ENCODE peak calls at places on chromosomes 12 and 14, in nine cellular contexts. One of them, this sample, is unnamed. For H3K9me3, the result is how much of the 10 kb centered on the place peaks cover.

GRCh38 chr12:67827820-67828383 is 161.3 kb upstream of the IFNG-AS1 start:
- DNase-seq in ovary: no peak
- DNase-seq in heart left ventricle: peak
- DNase-seq in aorta: no peak
- DNase-seq in HCT116: peak
- DNase-seq in Peyer's patch: peak
- DNase-seq in uterus: peak
- DNase-seq in fibroblast of lung: peak
- DNase-seq in CD4-positive, alpha-beta memory T cell: peak
- DNase-seq in this sample: peak

GRCh38 chr14:24122971-24123370 is 7.5 kb upstream of the FITM1 start:
- DNase-seq in ovary: peak
- DNase-seq in heart left ventricle: no peak
- DNase-seq in aorta: peak
- DNase-seq in HCT116: no peak
- DNase-seq in Peyer's patch: no peak
- DNase-seq in uterus: no peak
- DNase-seq in fibroblast of lung: no peak
- DNase-seq in CD4-positive, alpha-beta memory T cell: no peak
- DNase-seq in this sample: no peak

GRCh38 chr12:57000393-57000792 is 6.0 kb downstream of the ZBTB39 start:
- DNase-seq in ovary: no peak
- DNase-seq in heart left ventricle: no peak
- DNase-seq in aorta: no peak
- DNase-seq in HCT116: no peak
- DNase-seq in Peyer's patch: no peak
- DNase-seq in uterus: no peak
- DNase-seq in fibroblast of lung: no peak
- DNase-seq in CD4-positive, alpha-beta memory T cell: no peak
- DNase-seq in this sample: no peak

GRCh38 chr12:97575792-97576191 is 113.2 kb downstream of the RMST start:
- DNase-seq in ovary: no peak
- DNase-seq in heart left ventricle: no peak
- DNase-seq in aorta: no peak
- DNase-seq in HCT116: no peak
- DNase-seq in Peyer's patch: no peak
- DNase-seq in uterus: no peak
- DNase-seq in fibroblast of lung: peak
- DNase-seq in CD4-positive, alpha-beta memory T cell: no peak
- DNase-seq in this sample: no peak

GRCh38 chr14:22976620-22977433 is 5.5 kb downstream of the AJUBA start:
- DNase-seq in ovary: no peak
- DNase-seq in heart left ventricle: no peak
- DNase-seq in aorta: no peak
- DNase-seq in HCT116: no peak
- DNase-seq in Peyer's patch: no peak
- DNase-seq in uterus: no peak
- DNase-seq in fibroblast of lung: peak
- DNase-seq in CD4-positive, alpha-beta memory T cell: no peak
- DNase-seq in this sample: no peak

GRCh38 chr14:51845811-51846210 is 14.6 kb upstream of the GNG2 start:
- DNase-seq in ovary: no peak
- DNase-seq in heart left ventricle: no peak
- DNase-seq in aorta: no peak
- DNase-seq in HCT116: no peak
- DNase-seq in Peyer's patch: no peak
- DNase-seq in uterus: no peak
- DNase-seq in fibroblast of lung: no peak
- DNase-seq in CD4-positive, alpha-beta memory T cell: no peak
- DNase-seq in this sample: no peak

GRCh38 chr14:60648934-60649814 is at the start of gene SIX1:
- DNase-seq in ovary: peak
- DNase-seq in heart left ventricle: peak
- DNase-seq in aorta: peak
- DNase-seq in HCT116: peak
- DNase-seq in Peyer's patch: no peak
- DNase-seq in uterus: peak
- DNase-seq in fibroblast of lung: peak
- DNase-seq in CD4-positive, alpha-beta memory T cell: no peak
- DNase-seq in this sample: peak

GRCh38 chr14:70148911-70149675 is 39.7 kb downstream of the SLC8A3 start:
- DNase-seq in ovary: no peak
- DNase-seq in heart left ventricle: no peak
- DNase-seq in aorta: no peak
- DNase-seq in HCT116: no peak
- DNase-seq in Peyer's patch: no peak
- DNase-seq in uterus: no peak
- DNase-seq in fibroblast of lung: no peak
- DNase-seq in CD4-positive, alpha-beta memory T cell: no peak
- DNase-seq in this sample: no peak

GRCh38 chr12:63440063-63440462 is 228.2 kb downstream of the DPY19L2 start:
- DNase-seq in ovary: no peak
- DNase-seq in heart left ventricle: no peak
- DNase-seq in aorta: no peak
- DNase-seq in HCT116: no peak
- DNase-seq in Peyer's patch: no peak
- DNase-seq in uterus: no peak
- DNase-seq in fibroblast of lung: no peak
- DNase-seq in CD4-positive, alpha-beta memory T cell: no peak
- DNase-seq in this sample: no peak

GRCh38 chr14:71395151-71395604 is 487.9 kb downstream of the PCNX1 start:
- DNase-seq in ovary: no peak
- DNase-seq in heart left ventricle: no peak
- DNase-seq in aorta: no peak
- DNase-seq in HCT116: no peak
- DNase-seq in Peyer's patch: no peak
- DNase-seq in uterus: no peak
- DNase-seq in fibroblast of lung: peak
- DNase-seq in CD4-positive, alpha-beta memory T cell: no peak
- DNase-seq in this sample: no peak

DNA sequence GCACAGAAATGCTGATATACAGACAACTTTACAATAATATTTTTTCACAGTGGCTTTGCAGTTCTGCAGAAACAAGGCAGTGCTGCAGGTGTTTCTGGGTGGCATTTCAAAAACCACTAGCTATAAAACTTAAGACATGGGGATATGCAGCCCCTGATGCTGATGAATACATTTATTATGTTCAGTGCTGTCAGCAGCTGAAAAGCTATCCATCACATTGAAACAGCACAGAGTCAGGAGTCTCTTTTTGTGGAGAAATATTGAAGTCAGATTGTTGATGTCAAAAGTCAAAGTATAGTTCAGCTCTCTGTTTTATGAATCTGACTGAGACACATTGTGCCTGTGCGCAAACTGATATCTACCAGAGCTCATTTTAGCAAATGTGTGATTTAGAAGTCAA is 467.7 kb downstream of the PRKD1 start:
- DNase-seq in ovary: no peak
- DNase-seq in heart left ventricle: no peak
- DNase-seq in aorta: no peak
- DNase-seq in HCT116: no peak
- DNase-seq in Peyer's patch: no peak
- DNase-seq in uterus: no peak
- DNase-seq in fibroblast of lung: no peak
- DNase-seq in CD4-positive, alpha-beta memory T cell: no peak
- DNase-seq in this sample: no peak
- H3K9me3 ChIP-seq in ovary: under half
- H3K9me3 ChIP-seq in heart left ventricle: under half
- H3K9me3 ChIP-seq in aorta: under half
- H3K9me3 ChIP-seq in HCT116: under half
- H3K9me3 ChIP-seq in Peyer's patch: under half
- H3K9me3 ChIP-seq in uterus: under half
- H3K9me3 ChIP-seq in fibroblast of lung: under half
- H3K9me3 ChIP-seq in CD4-positive, alpha-beta memory T cell: under half
- H3K9me3 ChIP-seq in this sample: under half

DNA sequence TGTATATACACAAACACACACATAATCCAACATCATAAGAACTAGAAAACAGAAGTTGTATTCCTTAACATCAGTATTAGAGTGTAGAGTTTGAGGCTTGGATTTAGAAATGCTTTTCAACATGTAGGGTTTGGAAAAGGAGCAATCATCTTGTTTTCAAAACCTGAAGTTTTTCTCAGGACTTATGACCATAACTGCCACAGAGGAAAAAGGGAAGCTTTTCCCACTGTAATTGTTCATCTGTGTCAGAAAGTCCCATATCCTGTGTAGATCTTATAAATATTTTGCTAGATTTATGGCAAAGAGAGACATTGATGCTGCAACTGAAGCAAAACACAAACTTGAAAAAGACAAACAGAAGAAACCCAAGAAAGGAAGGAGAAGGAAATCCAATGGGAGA is 115.7 kb downstream of the GRIP1 start:
- DNase-seq in ovary: no peak
- DNase-seq in heart left ventricle: no peak
- DNase-seq in aorta: no peak
- DNase-seq in HCT116: no peak
- DNase-seq in Peyer's patch: no peak
- DNase-seq in uterus: no peak
- DNase-seq in fibroblast of lung: no peak
- DNase-seq in CD4-positive, alpha-beta memory T cell: no peak
- DNase-seq in this sample: no peak
- H3K9me3 ChIP-seq in ovary: under half
- H3K9me3 ChIP-seq in heart left ventricle: under half
- H3K9me3 ChIP-seq in aorta: under half
- H3K9me3 ChIP-seq in HCT116: under half
- H3K9me3 ChIP-seq in Peyer's patch: under half
- H3K9me3 ChIP-seq in uterus: under half
- H3K9me3 ChIP-seq in fibroblast of lung: under half
- H3K9me3 ChIP-seq in CD4-positive, alpha-beta memory T cell: under half
- H3K9me3 ChIP-seq in this sample: under half

GRCh38 chr14:85604021-85604420 is 74.1 kb downstream of the FLRT2 start:
- DNase-seq in ovary: no peak
- DNase-seq in heart left ventricle: no peak
- DNase-seq in aorta: no peak
- DNase-seq in HCT116: no peak
- DNase-seq in Peyer's patch: no peak
- DNase-seq in uterus: no peak
- DNase-seq in fibroblast of lung: no peak
- DNase-seq in CD4-positive, alpha-beta memory T cell: no peak
- DNase-seq in this sample: no peak

GRCh38 chr14:85602366-85602765 is 72.4 kb downstream of the FLRT2 start:
- DNase-seq in ovary: no peak
- DNase-seq in heart left ventricle: no peak
- DNase-seq in aorta: no peak
- DNase-seq in HCT116: no peak
- DNase-seq in Peyer's patch: no peak
- DNase-seq in uterus: no peak
- DNase-seq in fibroblast of lung: no peak
- DNase-seq in CD4-positive, alpha-beta memory T cell: no peak
- DNase-seq in this sample: no peak

GRCh38 chr14:85604671-85605070 is 74.7 kb downstream of the FLRT2 start:
- DNase-seq in ovary: no peak
- DNase-seq in heart left ventricle: no peak
- DNase-seq in aorta: no peak
- DNase-seq in HCT116: no peak
- DNase-seq in Peyer's patch: no peak
- DNase-seq in uterus: no peak
- DNase-seq in fibroblast of lung: no peak
- DNase-seq in CD4-positive, alpha-beta memory T cell: no peak
- DNase-seq in this sample: no peak

GRCh38 chr14:85607571-85608219 is 77.8 kb downstream of the FLRT2 start:
- DNase-seq in ovary: no peak
- DNase-seq in heart left ventricle: no peak
- DNase-seq in aorta: no peak
- DNase-seq in HCT116: no peak
- DNase-seq in Peyer's patch: no peak
- DNase-seq in uterus: no peak
- DNase-seq in fibroblast of lung: peak
- DNase-seq in CD4-positive, alpha-beta memory T cell: no peak
- DNase-seq in this sample: peak
- H3K9me3 ChIP-seq in ovary: under half
- H3K9me3 ChIP-seq in heart left ventricle: under half
- H3K9me3 ChIP-seq in aorta: under half
- H3K9me3 ChIP-seq in HCT116: under half
- H3K9me3 ChIP-seq in Peyer's patch: under half
- H3K9me3 ChIP-seq in uterus: under half
- H3K9me3 ChIP-seq in fibroblast of lung: under half
- H3K9me3 ChIP-seq in CD4-positive, alpha-beta memory T cell: under half
- H3K9me3 ChIP-seq in this sample: under half

GRCh38 chr14:106058342-106058741 is 532.0 kb downstream of the TMEM121 start:
- DNase-seq in ovary: no peak
- DNase-seq in heart left ventricle: no peak
- DNase-seq in aorta: no peak
- DNase-seq in HCT116: no peak
- DNase-seq in Peyer's patch: no peak
- DNase-seq in uterus: no peak
- DNase-seq in fibroblast of lung: no peak
- DNase-seq in CD4-positive, alpha-beta memory T cell: no peak
- DNase-seq in this sample: no peak

GRCh38 chr14:106051790-106052189 is 525.4 kb downstream of the TMEM121 start:
- DNase-seq in ovary: no peak
- DNase-seq in heart left ventricle: no peak
- DNase-seq in aorta: no peak
- DNase-seq in HCT116: no peak
- DNase-seq in Peyer's patch: no peak
- DNase-seq in uterus: no peak
- DNase-seq in fibroblast of lung: no peak
- DNase-seq in CD4-positive, alpha-beta memory T cell: no peak
- DNase-seq in this sample: no peak

GRCh38 chr14:106060576-106060975 is 534.2 kb downstream of the TMEM121 start:
- DNase-seq in ovary: no peak
- DNase-seq in heart left ventricle: no peak
- DNase-seq in aorta: no peak
- DNase-seq in HCT116: no peak
- DNase-seq in Peyer's patch: no peak
- DNase-seq in uterus: no peak
- DNase-seq in fibroblast of lung: no peak
- DNase-seq in CD4-positive, alpha-beta memory T cell: no peak
- DNase-seq in this sample: no peak

GRCh38 chr14:106055257-106055656 is 528.9 kb downstream of the TMEM121 start:
- DNase-seq in ovary: no peak
- DNase-seq in heart left ventricle: no peak
- DNase-seq in aorta: no peak
- DNase-seq in HCT116: no peak
- DNase-seq in Peyer's patch: no peak
- DNase-seq in uterus: no peak
- DNase-seq in fibroblast of lung: no peak
- DNase-seq in CD4-positive, alpha-beta memory T cell: no peak
- DNase-seq in this sample: no peak
- H3K9me3 ChIP-seq in ovary: under half
- H3K9me3 ChIP-seq in heart left ventricle: under half
- H3K9me3 ChIP-seq in aorta: under half
- H3K9me3 ChIP-seq in HCT116: under half
- H3K9me3 ChIP-seq in Peyer's patch: under half
- H3K9me3 ChIP-seq in uterus: under half
- H3K9me3 ChIP-seq in fibroblast of lung: under half
- H3K9me3 ChIP-seq in CD4-positive, alpha-beta memory T cell: under half
- H3K9me3 ChIP-seq in this sample: under half

GRCh38 chr14:99233222-99234035 is 38.6 kb downstream of the BCL11B start:
- DNase-seq in ovary: no peak
- DNase-seq in heart left ventricle: no peak
- DNase-seq in aorta: peak
- DNase-seq in HCT116: no peak
- DNase-seq in Peyer's patch: no peak
- DNase-seq in uterus: no peak
- DNase-seq in fibroblast of lung: no peak
- DNase-seq in CD4-positive, alpha-beta memory T cell: no peak
- DNase-seq in this sample: no peak
- H3K9me3 ChIP-seq in ovary: under half
- H3K9me3 ChIP-seq in heart left ventricle: under half
- H3K9me3 ChIP-seq in aorta: under half
- H3K9me3 ChIP-seq in HCT116: under half
- H3K9me3 ChIP-seq in Peyer's patch: under half
- H3K9me3 ChIP-seq in uterus: under half
- H3K9me3 ChIP-seq in fibroblast of lung: under half
- H3K9me3 ChIP-seq in CD4-positive, alpha-beta memory T cell: under half
- H3K9me3 ChIP-seq in this sample: half or more

GRCh38 chr12:133010657-133011297 is 24.6 kb downstream of the ZNF26 start:
- DNase-seq in ovary: no peak
- DNase-seq in heart left ventricle: no peak
- DNase-seq in aorta: no peak
- DNase-seq in HCT116: no peak
- DNase-seq in Peyer's patch: no peak
- DNase-seq in uterus: no peak
- DNase-seq in fibroblast of lung: no peak
- DNase-seq in CD4-positive, alpha-beta memory T cell: no peak
- DNase-seq in this sample: no peak
- H3K9me3 ChIP-seq in ovary: half or more
- H3K9me3 ChIP-seq in heart left ventricle: half or more
- H3K9me3 ChIP-seq in aorta: under half
- H3K9me3 ChIP-seq in HCT116: under half
- H3K9me3 ChIP-seq in Peyer's patch: under half
- H3K9me3 ChIP-seq in uterus: half or more
- H3K9me3 ChIP-seq in fibroblast of lung: under half
- H3K9me3 ChIP-seq in CD4-positive, alpha-beta memory T cell: under half
- H3K9me3 ChIP-seq in this sample: half or more